ENCODE peak calls at places on chromosomes 12 and 14, in eight cellular contexts. One of them, this sample, is unnamed.
A peak's percentile ranks its signal among the peaks of the same experiment; 100 is the strongest.

GRCh38 chr14:64891839-64892375 is 12.2 kb upstream of the SPTB start:
- DNase-seq in mesendoderm: peak; percentile 70
- DNase-seq in GM12878: peak; percentile 36
- DNase-seq in H1: no peak
- DNase-seq in endothelial cell of umbilical vein: peak; percentile 72
- DNase-seq in IMR-90: peak; percentile 77
- DNase-seq in Karpas-422: peak; percentile 88
- DNase-seq in colonic mucosa: peak; percentile 46
- DNase-seq in this sample: no peak

GRCh38 chr12:53626702-53627169 is 554 bp upstream of the ATF7 start:
- DNase-seq in GM12878: no peak
- DNase-seq in endothelial cell of umbilical vein: no peak
- DNase-seq in H1: no peak
- DNase-seq in Karpas-422: peak; percentile 68
- DNase-seq in colonic mucosa: no peak
- DNase-seq in IMR-90: no peak
- DNase-seq in mesendoderm: no peak
- DNase-seq in this sample: no peak

GRCh38 chr14:55582741-55583140 is 2.7 kb downstream of the KTN1 start:
- DNase-seq in colonic mucosa: no peak
- DNase-seq in H1: no peak
- DNase-seq in mesendoderm: no peak
- DNase-seq in Karpas-422: peak; percentile 86
- DNase-seq in IMR-90: no peak
- DNase-seq in endothelial cell of umbilical vein: no peak
- DNase-seq in GM12878: no peak
- DNase-seq in this sample: no peak

GRCh38 chr12:65324551-65324950 is 46.1 kb downstream of the MSRB3 start:
- DNase-seq in H1: no peak
- DNase-seq in Karpas-422: no peak
- DNase-seq in GM12878: no peak
- DNase-seq in colonic mucosa: no peak
- DNase-seq in IMR-90: no peak
- DNase-seq in endothelial cell of umbilical vein: no peak
- DNase-seq in mesendoderm: no peak
- DNase-seq in this sample: no peak

GRCh38 chr14:50357753-50358380 is 38.8 kb downstream of the CDKL1 start:
- DNase-seq in endothelial cell of umbilical vein: no peak
- DNase-seq in GM12878: no peak
- DNase-seq in H1: no peak
- DNase-seq in Karpas-422: no peak
- DNase-seq in IMR-90: no peak
- DNase-seq in mesendoderm: no peak
- DNase-seq in colonic mucosa: no peak
- DNase-seq in this sample: no peak

GRCh38 chr14:54377501-54377900 is 19.3 kb upstream of the CDKN3 start:
- DNase-seq in Karpas-422: no peak
- DNase-seq in colonic mucosa: no peak
- DNase-seq in IMR-90: no peak
- DNase-seq in endothelial cell of umbilical vein: no peak
- DNase-seq in H1: no peak
- DNase-seq in GM12878: no peak
- DNase-seq in mesendoderm: no peak
- DNase-seq in this sample: no peak

GRCh38 chr14:64838656-64839055 is 41.1 kb downstream of the SPTB start:
- DNase-seq in endothelial cell of umbilical vein: no peak
- DNase-seq in colonic mucosa: peak; percentile 19
- DNase-seq in Karpas-422: no peak
- DNase-seq in mesendoderm: no peak
- DNase-seq in IMR-90: no peak
- DNase-seq in H1: no peak
- DNase-seq in GM12878: no peak
- DNase-seq in this sample: no peak

GRCh38 chr12:130710733-130711080 is 5.4 kb downstream of the RIMBP2 start:
- DNase-seq in IMR-90: no peak
- DNase-seq in H1: no peak
- DNase-seq in colonic mucosa: no peak
- DNase-seq in Karpas-422: no peak
- DNase-seq in mesendoderm: no peak
- DNase-seq in endothelial cell of umbilical vein: no peak
- DNase-seq in GM12878: no peak
- DNase-seq in this sample: no peak

GRCh38 chr12:88401153-88401552 is 179.1 kb downstream of the KITLG start:
- DNase-seq in Karpas-422: no peak
- DNase-seq in IMR-90: peak; percentile 58
- DNase-seq in colonic mucosa: no peak
- DNase-seq in endothelial cell of umbilical vein: peak; percentile 74
- DNase-seq in mesendoderm: no peak
- DNase-seq in H1: no peak
- DNase-seq in GM12878: no peak
- DNase-seq in this sample: no peak

GRCh38 chr12:132649226-132649945 is 30.8 kb downstream of the P2RX2 start:
- DNase-seq in endothelial cell of umbilical vein: no peak
- DNase-seq in Karpas-422: no peak
- DNase-seq in colonic mucosa: peak; percentile 72
- DNase-seq in GM12878: no peak
- DNase-seq in IMR-90: no peak
- DNase-seq in mesendoderm: no peak
- DNase-seq in H1: no peak
- DNase-seq in this sample: peak; percentile 57

GRCh38 chr12:96239711-96240234 is 45.6 kb downstream of the ELK3 start:
- DNase-seq in endothelial cell of umbilical vein: no peak
- DNase-seq in IMR-90: no peak
- DNase-seq in Karpas-422: no peak
- DNase-seq in GM12878: no peak
- DNase-seq in H1: no peak
- DNase-seq in colonic mucosa: no peak
- DNase-seq in mesendoderm: no peak
- DNase-seq in this sample: no peak
- H3K9ac ChIP-seq in endothelial cell of umbilical vein: peak overlapping the region; percentile 6
- H3K9ac ChIP-seq in IMR-90: no peak overlapping the region
- H3K9ac ChIP-seq in Karpas-422: no peak overlapping the region
- H3K9ac ChIP-seq in GM12878: no peak overlapping the region
- H3K9ac ChIP-seq in H1: no peak overlapping the region
- H3K9ac ChIP-seq in colonic mucosa: no peak overlapping the region
- H3K9ac ChIP-seq in mesendoderm: no peak overlapping the region
- H3K9ac ChIP-seq in this sample: no peak overlapping the region

GRCh38 chr12:12537421-12537820 is 25.2 kb downstream of the DUSP16 start:
- DNase-seq in colonic mucosa: no peak
- DNase-seq in Karpas-422: no peak
- DNase-seq in endothelial cell of umbilical vein: no peak
- DNase-seq in GM12878: no peak
- DNase-seq in H1: no peak
- DNase-seq in IMR-90: peak; percentile 4
- DNase-seq in mesendoderm: no peak
- DNase-seq in this sample: no peak
- H3K4me1 ChIP-seq in colonic mucosa: no peaks in the 10 kb centered on the region
- H3K4me1 ChIP-seq in Karpas-422: peaks cover 16% of the 10 kb centered on the region
- H3K4me1 ChIP-seq in endothelial cell of umbilical vein: no peaks in the 10 kb centered on the region
- H3K4me1 ChIP-seq in GM12878: peaks cover 11% of the 10 kb centered on the region
- H3K4me1 ChIP-seq in H1: peaks cover 8% of the 10 kb centered on the region
- H3K4me1 ChIP-seq in IMR-90: peaks cover 4% of the 10 kb centered on the region
- H3K4me1 ChIP-seq in mesendoderm: no peaks in the 10 kb centered on the region
- H3K4me1 ChIP-seq in this sample: peaks cover 12% of the 10 kb centered on the region

DNA sequence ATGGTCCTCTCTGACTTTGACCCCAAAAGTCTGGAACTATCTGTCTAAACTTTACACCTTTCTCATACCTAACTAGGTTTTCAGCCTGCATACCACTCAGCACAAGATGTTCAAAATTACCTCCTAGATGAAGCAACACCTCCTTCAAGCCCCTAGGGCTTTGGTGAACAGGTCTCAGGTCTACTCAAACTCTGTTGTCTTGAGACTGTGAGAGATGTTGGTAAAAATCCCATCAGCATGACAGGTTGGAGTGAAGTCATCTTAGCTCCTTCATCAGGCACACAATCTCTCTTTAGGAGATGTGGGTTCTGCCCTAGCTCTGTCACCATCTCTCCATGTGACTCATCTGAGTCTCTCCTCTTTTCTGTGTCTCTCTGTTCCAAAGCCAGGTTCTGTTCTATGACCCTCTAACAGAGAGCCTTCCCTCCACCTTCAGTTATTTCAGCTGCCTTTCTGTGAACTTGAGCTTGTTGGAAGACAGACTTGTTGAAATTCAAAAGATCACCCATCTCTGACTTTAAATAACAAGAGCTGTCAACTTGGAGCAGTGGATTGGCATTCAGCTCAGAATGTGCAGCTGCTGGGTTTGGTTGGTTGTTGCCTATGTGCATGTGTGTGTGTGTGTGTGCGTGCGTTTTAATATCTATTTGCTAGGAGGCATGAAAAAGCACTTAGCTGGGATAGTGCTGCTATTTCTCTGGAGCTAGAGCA is 130.7 kb downstream of the CRACR2A start:
- DNase-seq in GM12878: no peak
- DNase-seq in mesendoderm: no peak
- DNase-seq in IMR-90: no peak
- DNase-seq in Karpas-422: no peak
- DNase-seq in colonic mucosa: no peak
- DNase-seq in H1: no peak
- DNase-seq in endothelial cell of umbilical vein: no peak
- DNase-seq in this sample: no peak
- H3K27ac ChIP-seq in GM12878: no peak overlapping the region
- H3K27ac ChIP-seq in mesendoderm: no peak overlapping the region
- H3K27ac ChIP-seq in IMR-90: no peak overlapping the region
- H3K27ac ChIP-seq in Karpas-422: no peak overlapping the region
- H3K27ac ChIP-seq in colonic mucosa: no peak overlapping the region
- H3K27ac ChIP-seq in H1: no peak overlapping the region
- H3K27ac ChIP-seq in endothelial cell of umbilical vein: no peak overlapping the region
- H3K27ac ChIP-seq in this sample: no peak overlapping the region

GRCh38 chr14:105925615-105926414 is 399.4 kb downstream of the TMEM121 start:
- DNase-seq in GM12878: no peak
- DNase-seq in IMR-90: no peak
- DNase-seq in endothelial cell of umbilical vein: no peak
- DNase-seq in mesendoderm: no peak
- DNase-seq in Karpas-422: no peak
- DNase-seq in colonic mucosa: no peak
- DNase-seq in H1: no peak
- DNase-seq in this sample: peak; percentile 61
- H3K9ac ChIP-seq in GM12878: no peak overlapping the region
- H3K9ac ChIP-seq in IMR-90: no peak overlapping the region
- H3K9ac ChIP-seq in endothelial cell of umbilical vein: no peak overlapping the region
- H3K9ac ChIP-seq in mesendoderm: no peak overlapping the region
- H3K9ac ChIP-seq in Karpas-422: no peak overlapping the region
- H3K9ac ChIP-seq in colonic mucosa: no peak overlapping the region
- H3K9ac ChIP-seq in H1: no peak overlapping the region
- H3K9ac ChIP-seq in this sample: no peak overlapping the region

GRCh38 chr14:24141030-24141880 is at the start of gene EMC9:
- DNase-seq in Karpas-422: peak; percentile 100
- DNase-seq in mesendoderm: peak; percentile 100
- DNase-seq in endothelial cell of umbilical vein: peak; percentile 100
- DNase-seq in IMR-90: peak; percentile 99
- DNase-seq in colonic mucosa: peak; percentile 100
- DNase-seq in H1: peak; percentile 100
- DNase-seq in GM12878: peak; percentile 97
- DNase-seq in this sample: peak; percentile 100

GRCh38 chr14:24144451-24144850 is 2.0 kb downstream of the PSME2 start:
- DNase-seq in colonic mucosa: no peak
- DNase-seq in GM12878: no peak
- DNase-seq in mesendoderm: no peak
- DNase-seq in IMR-90: no peak
- DNase-seq in H1: no peak
- DNase-seq in endothelial cell of umbilical vein: no peak
- DNase-seq in Karpas-422: no peak
- DNase-seq in this sample: no peak

GRCh38 chr14:24145219-24145618 is 1.2 kb downstream of the PSME2 start:
- DNase-seq in Karpas-422: no peak
- DNase-seq in IMR-90: no peak
- DNase-seq in endothelial cell of umbilical vein: no peak
- DNase-seq in colonic mucosa: no peak
- DNase-seq in mesendoderm: no peak
- DNase-seq in GM12878: no peak
- DNase-seq in H1: no peak
- DNase-seq in this sample: peak; percentile 18

GRCh38 chr14:24145700-24146621 is at the start of gene PSME2:
- DNase-seq in H1: no peak
- DNase-seq in GM12878: no peak
- DNase-seq in colonic mucosa: no peak
- DNase-seq in IMR-90: peak; percentile 80
- DNase-seq in Karpas-422: peak; percentile 73
- DNase-seq in endothelial cell of umbilical vein: peak; percentile 7
- DNase-seq in mesendoderm: no peak
- DNase-seq in this sample: no peak

GRCh38 chr14:24143511-24143910 is 2.1 kb upstream of the EMC9 start:
- DNase-seq in colonic mucosa: no peak
- DNase-seq in H1: no peak
- DNase-seq in endothelial cell of umbilical vein: no peak
- DNase-seq in IMR-90: peak; percentile 51
- DNase-seq in mesendoderm: no peak
- DNase-seq in Karpas-422: no peak
- DNase-seq in GM12878: no peak
- DNase-seq in this sample: no peak
- H3K4me1 ChIP-seq in colonic mucosa: peaks cover 24% of the 10 kb centered on the region
- H3K4me1 ChIP-seq in H1: peaks cover 10% of the 10 kb centered on the region
- H3K4me1 ChIP-seq in endothelial cell of umbilical vein: peaks cover 24% of the 10 kb centered on the region
- H3K4me1 ChIP-seq in IMR-90: peaks cover 13% of the 10 kb centered on the region
- H3K4me1 ChIP-seq in mesendoderm: peaks cover 10% of the 10 kb centered on the region
- H3K4me1 ChIP-seq in Karpas-422: peaks cover 59% of the 10 kb centered on the region
- H3K4me1 ChIP-seq in GM12878: peaks cover 24% of the 10 kb centered on the region
- H3K4me1 ChIP-seq in this sample: peaks cover 36% of the 10 kb centered on the region

DNA sequence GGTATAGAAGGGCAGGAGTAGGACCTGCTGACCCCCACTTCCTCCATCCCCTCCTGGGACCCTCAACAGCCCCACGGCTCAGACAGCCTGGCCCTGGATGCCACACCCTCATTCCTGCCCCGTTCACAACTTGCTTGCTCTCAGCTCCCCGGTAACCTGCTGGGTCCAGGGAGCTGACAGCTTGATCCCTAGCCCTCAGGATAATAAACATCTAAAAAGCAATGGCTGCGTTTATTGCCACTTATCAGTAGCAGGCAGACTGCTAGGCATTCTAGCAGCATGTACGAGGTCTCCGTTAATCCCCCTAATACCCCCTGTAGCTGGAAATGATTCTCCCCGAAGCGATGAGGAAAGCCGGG is 24.3 kb upstream of the RPLP0 start:
- DNase-seq in Karpas-422: no peak
- DNase-seq in mesendoderm: peak; percentile 66
- DNase-seq in endothelial cell of umbilical vein: no peak
- DNase-seq in IMR-90: no peak
- DNase-seq in H1: no peak
- DNase-seq in colonic mucosa: no peak
- DNase-seq in GM12878: no peak
- DNase-seq in this sample: no peak
- H3K27ac ChIP-seq in Karpas-422: no peak overlapping the region
- H3K27ac ChIP-seq in mesendoderm: peak overlapping the region; percentile 79
- H3K27ac ChIP-seq in endothelial cell of umbilical vein: peak overlapping the region; percentile 41
- H3K27ac ChIP-seq in IMR-90: peak overlapping the region; percentile 3
- H3K27ac ChIP-seq in H1: no peak overlapping the region
- H3K27ac ChIP-seq in colonic mucosa: peak overlapping the region; percentile 86
- H3K27ac ChIP-seq in GM12878: peak overlapping the region; percentile 62
- H3K27ac ChIP-seq in this sample: peak overlapping the region; percentile 68